ENCODE peak calls at places on chromosomes 6 and 20, in four cellular contexts. One of them, this sample, is unnamed.

GRCh38 chr20:64063389-64064144 is 569 bp downstream of the TCEA2 start:
- DNase-seq in SW 1271: peak
- DNase-seq in memory B cell: no peak
- DNase-seq in epithelial cell of prostate: no peak
- DNase-seq in this sample: no peak

GRCh38 chr6:64459411-64459810 is 823.8 kb downstream of the PHF3 start:
- DNase-seq in SW 1271: no peak
- DNase-seq in memory B cell: no peak
- DNase-seq in epithelial cell of prostate: no peak
- DNase-seq in this sample: no peak

GRCh38 chr20:25020345-25020744 is 27.8 kb upstream of the APMAP start:
- DNase-seq in SW 1271: no peak
- DNase-seq in memory B cell: no peak
- DNase-seq in epithelial cell of prostate: no peak
- DNase-seq in this sample: no peak

GRCh38 chr6:5116243-5116991 is 31.3 kb downstream of the PPP1R3G start:
- DNase-seq in SW 1271: no peak
- DNase-seq in memory B cell: no peak
- DNase-seq in epithelial cell of prostate: no peak
- DNase-seq in this sample: no peak

GRCh38 chr6:72083976-72084375 is 197.6 kb downstream of the RIMS1 start:
- DNase-seq in SW 1271: no peak
- DNase-seq in memory B cell: no peak
- DNase-seq in epithelial cell of prostate: no peak
- DNase-seq in this sample: no peak

GRCh38 chr6:37077459-37078296 is 72.2 kb downstream of the FGD2 start:
- DNase-seq in SW 1271: no peak
- DNase-seq in memory B cell: no peak
- DNase-seq in epithelial cell of prostate: no peak
- DNase-seq in this sample: no peak

GRCh38 chr20:55174172-55174571 is 698.8 kb downstream of the DOK5 start:
- DNase-seq in SW 1271: no peak
- DNase-seq in memory B cell: no peak
- DNase-seq in epithelial cell of prostate: no peak
- DNase-seq in this sample: no peak

GRCh38 chr6:11393713-11394627 is 143.6 kb upstream of the TMEM170B start:
- DNase-seq in SW 1271: no peak
- DNase-seq in memory B cell: no peak
- DNase-seq in epithelial cell of prostate: no peak
- DNase-seq in this sample: no peak

GRCh38 chr6:20319520-20320357 is 81.9 kb upstream of the E2F3 start:
- DNase-seq in SW 1271: no peak
- DNase-seq in memory B cell: peak
- DNase-seq in epithelial cell of prostate: no peak
- DNase-seq in this sample: no peak

GRCh38 chr6:35093118-35093445 is 48.1 kb downstream of the TCP11 start:
- DNase-seq in SW 1271: no peak
- DNase-seq in memory B cell: no peak
- DNase-seq in epithelial cell of prostate: no peak
- DNase-seq in this sample: no peak

GRCh38 chr20:3970016-3970415 is 45.3 kb downstream of the RNF24 start:
- DNase-seq in SW 1271: no peak
- DNase-seq in memory B cell: no peak
- DNase-seq in epithelial cell of prostate: no peak
- DNase-seq in this sample: no peak

GRCh38 chr6:39765508-39766065 is 26.6 kb upstream of the DAAM2 start:
- DNase-seq in SW 1271: no peak
- DNase-seq in memory B cell: no peak
- DNase-seq in epithelial cell of prostate: no peak
- DNase-seq in this sample: no peak

GRCh38 chr20:40339661-40340449 is 349.2 kb downstream of the MAFB start:
- DNase-seq in SW 1271: no peak
- DNase-seq in memory B cell: no peak
- DNase-seq in epithelial cell of prostate: no peak
- DNase-seq in this sample: no peak

GRCh38 chr6:137968901-137969300 is 101.8 kb downstream of the TNFAIP3 start:
- DNase-seq in SW 1271: no peak
- DNase-seq in memory B cell: no peak
- DNase-seq in epithelial cell of prostate: no peak
- DNase-seq in this sample: no peak

GRCh38 chr20:56440346-56441007 is 27.9 kb upstream of the RTF2 start:
- DNase-seq in SW 1271: no peak
- DNase-seq in memory B cell: no peak
- DNase-seq in epithelial cell of prostate: no peak
- DNase-seq in this sample: no peak

GRCh38 chr20:4154958-4155411 is 139.6 kb upstream of the RNF24 start:
- DNase-seq in SW 1271: no peak
- DNase-seq in memory B cell: no peak
- DNase-seq in epithelial cell of prostate: no peak
- DNase-seq in this sample: no peak

GRCh38 chr6:13689511-13690256 is 22.0 kb downstream of the RANBP9 start:
- DNase-seq in SW 1271: no peak
- DNase-seq in memory B cell: no peak
- DNase-seq in epithelial cell of prostate: no peak
- DNase-seq in this sample: no peak

GRCh38 chr20:49052334-49052733 is 6.2 kb downstream of the CSE1L start:
- DNase-seq in SW 1271: no peak
- DNase-seq in memory B cell: no peak
- DNase-seq in epithelial cell of prostate: no peak
- DNase-seq in this sample: no peak

GRCh38 chr6:34148864-34149810 is 3.2 kb upstream of the GRM4 start:
- DNase-seq in SW 1271: no peak
- DNase-seq in memory B cell: no peak
- DNase-seq in epithelial cell of prostate: no peak
- DNase-seq in this sample: no peak

GRCh38 chr6:80094017-80094416 is 12.5 kb upstream of the BCKDHB start:
- DNase-seq in SW 1271: peak
- DNase-seq in memory B cell: no peak
- DNase-seq in epithelial cell of prostate: no peak
- DNase-seq in this sample: no peak

GRCh38 chr6:139533573-139534471 is 159.4 kb upstream of the CITED2 start:
- DNase-seq in SW 1271: no peak
- DNase-seq in memory B cell: no peak
- DNase-seq in epithelial cell of prostate: no peak
- DNase-seq in this sample: no peak

GRCh38 chr6:112228480-112229332 is 25.7 kb downstream of the LAMA4 start:
- DNase-seq in SW 1271: no peak
- DNase-seq in memory B cell: no peak
- DNase-seq in epithelial cell of prostate: no peak
- DNase-seq in this sample: no peak

GRCh38 chr20:22529150-22530019 is 55.0 kb downstream of the FOXA2 start:
- DNase-seq in SW 1271: no peak
- DNase-seq in memory B cell: no peak
- DNase-seq in epithelial cell of prostate: no peak
- DNase-seq in this sample: no peak

GRCh38 chr6:154621611-154622010 is 111.1 kb upstream of the CNKSR3 start:
- DNase-seq in SW 1271: no peak
- DNase-seq in memory B cell: no peak
- DNase-seq in epithelial cell of prostate: no peak
- DNase-seq in this sample: no peak

GRCh38 chr20:57392512-57393271 is 1.5 kb downstream of the RBM38 start:
- DNase-seq in SW 1271: no peak
- DNase-seq in memory B cell: peak
- DNase-seq in epithelial cell of prostate: no peak
- DNase-seq in this sample: no peak

GRCh38 chr6:138432063-138432356 is 28.0 kb downstream of the HEBP2 start:
- DNase-seq in SW 1271: no peak
- DNase-seq in memory B cell: no peak
- DNase-seq in epithelial cell of prostate: no peak
- DNase-seq in this sample: no peak

GRCh38 chr6:35392111-35392702 is 49.8 kb downstream of the PPARD start:
- DNase-seq in SW 1271: no peak
- DNase-seq in memory B cell: no peak
- DNase-seq in epithelial cell of prostate: peak
- DNase-seq in this sample: no peak

GRCh38 chr6:35589201-35589739 is 76.6 kb upstream of the TULP1 start:
- DNase-seq in SW 1271: no peak
- DNase-seq in memory B cell: no peak
- DNase-seq in epithelial cell of prostate: no peak
- DNase-seq in this sample: no peak

GRCh38 chr6:66808771-66809170 is 1101.7 kb upstream of the EYS start:
- DNase-seq in SW 1271: no peak
- DNase-seq in memory B cell: no peak
- DNase-seq in epithelial cell of prostate: no peak
- DNase-seq in this sample: no peak

GRCh38 chr20:40741507-40742106 is 52.6 kb upstream of the MAFB start:
- DNase-seq in SW 1271: peak
- DNase-seq in memory B cell: peak
- DNase-seq in epithelial cell of prostate: no peak
- DNase-seq in this sample: no peak

GRCh38 chr6:26199057-26199772 is 112.0 kb downstream of the HFE start:
- DNase-seq in SW 1271: no peak
- DNase-seq in memory B cell: peak
- DNase-seq in epithelial cell of prostate: peak
- DNase-seq in this sample: peak

GRCh38 chr20:40781340-40781916 is 92.4 kb upstream of the MAFB start:
- DNase-seq in SW 1271: no peak
- DNase-seq in memory B cell: no peak
- DNase-seq in epithelial cell of prostate: no peak
- DNase-seq in this sample: no peak

GRCh38 chr6:30748851-30749540 is 4.6 kb upstream of the IER3 start:
- DNase-seq in SW 1271: no peak
- DNase-seq in memory B cell: no peak
- DNase-seq in epithelial cell of prostate: no peak
- DNase-seq in this sample: no peak